ENCODE peak calls at places on chromosome 3, in five cellular contexts. J is M059J; T is CD4-positive, CD25-positive, alpha-beta regulatory T cell; H is progenitor cell of endocrine pancreas; R is HEK293T. Y is an unnamed sample.

GRCh38 chr3:46946856-46947544 is 29.5 kb downstream of the CCDC12 start:
- DNase-seq in J (peak; percentile 82), T (peak; percentile 84), H (no peak), R (no peak), Y (no peak)

GRCh38 chr3:150268426-150269321 is 139.4 kb upstream of the TSC22D2 start:
- DNase-seq in J (peak; percentile 43), T (no peak), H (no peak), R (no peak), Y (no peak)

GRCh38 chr3:74693696-74694393 is 79.4 kb upstream of the CNTN3 start:
- DNase-seq in J (no peak), T (no peak), H (no peak), R (no peak), Y (no peak)

GRCh38 chr3:184632551-184632950 is 71.0 kb downstream of the EPHB3 start:
- DNase-seq in J (no peak), T (no peak), H (no peak), R (no peak), Y (no peak)

GRCh38 chr3:58563386-58564035 is 13.7 kb downstream of the FAM107A start:
- DNase-seq in J (peak; percentile 69), T (no peak), H (no peak), R (no peak), Y (no peak)

GRCh38 chr3:129872107-129872506 is 21.4 kb downstream of the TMCC1 start:
- DNase-seq in J (no peak), T (no peak), H (no peak), R (no peak), Y (no peak)

GRCh38 chr3:67509471-67510075 is 144.8 kb downstream of the SUCLG2 start:
- DNase-seq in J (no peak), T (no peak), H (no peak), R (no peak), Y (no peak)

GRCh38 chr3:138441742-138442141 is 7.3 kb downstream of the ESYT3 start:
- DNase-seq in J (peak; percentile 78), T (no peak), H (no peak), R (no peak), Y (no peak)

GRCh38 chr3:126954141-126954845 is 28.6 kb upstream of the PLXNA1 start:
- DNase-seq in J (peak; percentile 54), T (no peak), H (no peak), R (no peak), Y (no peak)

GRCh38 chr3:45646051-45646585 is 43.1 kb upstream of the SACM1L start:
- DNase-seq in J (peak; percentile 15), T (no peak), H (no peak), R (no peak), Y (no peak)

GRCh38 chr3:1752205-1752604 is 346.5 kb upstream of the CNTN4 start:
- DNase-seq in J (peak; percentile 0), T (no peak), H (no peak), R (no peak), Y (no peak)

GRCh38 chr3:194577985-194578905 is 55.0 kb downstream of the TMEM44 start:
- DNase-seq in J (peak; percentile 96), T (no peak), H (no peak), R (no peak), Y (no peak)

GRCh38 chr3:185912512-185912911 is 25.3 kb downstream of the TRA2B start:
- DNase-seq in J (no peak), T (no peak), H (no peak), R (no peak), Y (no peak)

GRCh38 chr3:158107508-158108095 is 1.4 kb upstream of the SHOX2 start:
- DNase-seq in J (no peak), T (no peak), H (no peak), R (no peak), Y (no peak)

GRCh38 chr3:127464642-127465041 is 125.9 kb downstream of the TPRA1 start:
- DNase-seq in J (no peak), T (no peak), H (no peak), R (no peak), Y (no peak)

GRCh38 chr3:36911990-36912804 is 32.7 kb downstream of the TRANK1 start:
- DNase-seq in J (peak; percentile 72), T (peak; percentile 86), H (no peak), R (no peak), Y (no peak)

GRCh38 chr3:154125378-154126030 is 4.3 kb downstream of the ARHGEF26 start:
- DNase-seq in J (no peak), T (no peak), H (no peak), R (no peak), Y (no peak)

GRCh38 chr3:39122811-39123210 is 15.3 kb downstream of the TTC21A start:
- DNase-seq in J (no peak), T (no peak), H (no peak), R (no peak), Y (no peak)

GRCh38 chr3:194283218-194284006 is 67.7 kb downstream of the CPN2 start:
- DNase-seq in J (no peak), T (no peak), H (no peak), R (no peak), Y (no peak)